ENCODE peak calls at places on chromosome 4, in six cellular contexts. M is prostate gland, V is transverse colon, U is sigmoid colon, L is GM12878, E is HepG2. F is an unnamed sample.

GRCh38 chr4:156999175-156999517 is 27.5 kb upstream of the PDGFC start:
- DNase-seq in M (peak; percentile 67), V (peak; percentile 10), U (no peak), L (no peak), E (peak; percentile 79), F (peak; percentile 87)

GRCh38 chr4:141389649-141390048 is 169.0 kb downstream of the ZNF330 start:
- DNase-seq in M (no peak), V (no peak), U (no peak), L (no peak), E (no peak), F (no peak)

GRCh38 chr4:7785017-7785416 is 154.6 kb downstream of the AFAP1 start:
- DNase-seq in M (no peak), V (no peak), U (peak; percentile 60), L (no peak), E (no peak), F (no peak)

GRCh38 chr4:69830529-69831269 is 29.2 kb downstream of the SULT1E1 start:
- DNase-seq in M (peak; percentile 50), V (peak; percentile 71), U (no peak), L (no peak), E (peak; percentile 81), F (no peak)

GRCh38 chr4:151953286-151953685 is 192.5 kb upstream of the GATB start:
- DNase-seq in M (no peak), V (no peak), U (no peak), L (no peak), E (no peak), F (no peak)

GRCh38 chr4:81506731-81507130 is 35.0 kb upstream of the RASGEF1B start:
- DNase-seq in M (no peak), V (no peak), U (no peak), L (peak; percentile 33), E (no peak), F (no peak)

GRCh38 chr4:6688879-6689505 is 4.7 kb upstream of the S100P start:
- DNase-seq in M (peak; percentile 34), V (peak; percentile 55), U (no peak), L (no peak), E (peak; percentile 91), F (no peak)

GRCh38 chr4:101931619-101932018 is 141.1 kb downstream of the BANK1 start:
- DNase-seq in M (no peak), V (no peak), U (no peak), L (no peak), E (no peak), F (no peak)

GRCh38 chr4:88457307-88458090 is 580 bp downstream of the HERC5 start:
- DNase-seq in M (peak; percentile 25), V (peak; percentile 40), U (peak; percentile 77), L (no peak), E (no peak), F (no peak)

GRCh38 chr4:83149885-83150562 is 35.5 kb upstream of the PLAC8 start:
- DNase-seq in M (no peak), V (no peak), U (no peak), L (no peak), E (no peak), F (no peak)

GRCh38 chr4:6137747-6138135 is 62.6 kb downstream of the JAKMIP1 start:
- DNase-seq in M (no peak), V (no peak), U (peak; percentile 32), L (no peak), E (no peak), F (no peak)

GRCh38 chr4:84535901-84536300 is 36.8 kb upstream of the NKX6-1 start:
- DNase-seq in M (no peak), V (no peak), U (no peak), L (no peak), E (no peak), F (no peak)

GRCh38 chr4:26273308-26273980 is 47.4 kb upstream of the RBPJ start:
- DNase-seq in M (no peak), V (no peak), U (peak; percentile 71), L (no peak), E (no peak), F (no peak)

GRCh38 chr4:8537041-8537461 is 43.1 kb upstream of the GPR78 start:
- DNase-seq in M (peak; percentile 71), V (peak; percentile 72), U (peak; percentile 85), L (peak; percentile 92), E (peak; percentile 42), F (peak; percentile 64)

GRCh38 chr4:83831588-83831987 is 295.7 kb downstream of the GPAT3 start:
- DNase-seq in M (no peak), V (no peak), U (no peak), L (no peak), E (no peak), F (no peak)

GRCh38 chr4:101126044-101126443 is 221.3 kb downstream of the PPP3CA start:
- DNase-seq in M (no peak), V (no peak), U (no peak), L (no peak), E (no peak), F (no peak)

GRCh38 chr4:94508841-94509240 is 57.1 kb downstream of the PDLIM5 start:
- DNase-seq in M (no peak), V (no peak), U (no peak), L (no peak), E (no peak), F (no peak)

GRCh38 chr4:110622841-110623709 is at the start of gene PITX2:
- DNase-seq in M (peak; percentile 45), V (peak; percentile 95), U (peak; percentile 70), L (no peak), E (no peak), F (no peak)

GRCh38 chr4:185811509-185812364 is at the start of gene SORBS2:
- DNase-seq in M (peak; percentile 76), V (peak; percentile 74), U (peak; percentile 73), L (peak; percentile 56), E (peak; percentile 81), F (no peak)

GRCh38 chr4:144910753-144911152 is 187.2 kb downstream of the ANAPC10 start:
- DNase-seq in M (no peak), V (no peak), U (no peak), L (no peak), E (no peak), F (no peak)

GRCh38 chr4:57070461-57070860 is 39.7 kb downstream of the IGFBP7 start:
- DNase-seq in M (no peak), V (no peak), U (no peak), L (no peak), E (no peak), F (no peak)
- TF ChIP-seq POLR2AphosphoS5 in M (no peak), V (no peak), U (no peak), L (no peak), E (no peak), F (no peak)

GRCh38 chr4:153555730-153556440 is 89.7 kb downstream of the TMEM131L start:
- DNase-seq in M (peak; percentile 34), V (peak; percentile 51), U (peak; percentile 86), L (no peak), E (peak; percentile 48), F (no peak)
- H3K27ac ChIP-seq in M (no peak overlapping the region), V (peak overlapping the region; percentile 44), U (peak overlapping the region; percentile 78), L (no peak overlapping the region), E (no peak overlapping the region), F (no peak overlapping the region)

DNA sequence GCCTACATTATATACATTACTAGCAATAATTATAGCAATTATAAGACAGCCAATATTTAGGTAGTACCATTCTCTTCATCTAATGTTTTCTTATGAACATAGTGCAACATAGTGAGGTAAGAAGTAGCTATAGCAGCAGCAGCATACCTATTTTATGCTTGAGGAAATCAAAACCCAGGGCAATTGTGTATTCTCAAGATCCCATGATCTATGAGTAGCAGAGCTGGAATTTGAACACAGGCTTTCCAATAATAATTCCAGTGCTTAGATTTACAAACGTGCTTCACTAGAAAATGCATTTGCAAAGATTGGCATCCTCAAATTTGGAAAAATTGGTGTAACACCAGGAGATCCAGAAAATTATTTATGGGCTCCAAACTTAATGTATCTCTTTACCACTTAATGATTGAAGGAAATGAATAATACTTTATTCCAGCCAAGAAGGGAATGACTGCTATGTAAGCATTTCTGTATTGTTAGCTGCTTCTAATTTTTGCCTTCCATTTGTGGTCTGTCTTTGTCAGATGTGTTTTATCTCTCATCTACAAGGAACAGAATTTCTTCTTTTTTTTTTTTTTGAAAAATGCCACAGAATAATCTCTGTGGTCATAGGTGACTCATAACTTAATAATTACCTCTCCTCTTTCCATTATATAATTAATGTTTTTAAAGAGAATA is 451.1 kb downstream of the ARAP2 start:
- DNase-seq in M (no peak), V (no peak), U (no peak), L (no peak), E (no peak), F (no peak)
- TF ChIP-seq CTCF in M (no peak), V (no peak), U (no peak), L (no peak), E (no peak), F (no peak)

DNA sequence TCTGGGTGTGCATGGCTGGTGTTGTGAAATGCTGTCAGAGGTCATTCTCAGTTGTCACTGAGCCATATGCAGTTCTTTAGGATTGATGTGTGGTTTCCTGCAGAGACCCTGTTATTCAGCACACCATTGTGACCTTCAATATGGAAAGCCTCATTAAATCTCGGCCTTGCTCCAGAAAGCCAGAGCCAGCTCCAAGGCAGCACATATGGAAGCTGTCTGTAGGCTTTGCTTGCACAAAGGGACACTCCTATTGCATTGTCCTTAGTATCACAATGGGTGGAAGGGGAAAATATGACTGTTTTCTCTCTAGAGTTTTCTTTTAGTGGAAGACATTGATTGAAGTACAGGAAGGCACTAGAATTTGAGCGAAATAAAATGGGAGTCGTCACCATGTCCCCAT is 179.0 kb downstream of the CEP135 start:
- DNase-seq in M (no peak), V (no peak), U (no peak), L (no peak), E (no peak), F (no peak)
- TF ChIP-seq POLR2AphosphoS5 in M (no peak), V (no peak), U (no peak), L (no peak), E (no peak), F (no peak)

DNA sequence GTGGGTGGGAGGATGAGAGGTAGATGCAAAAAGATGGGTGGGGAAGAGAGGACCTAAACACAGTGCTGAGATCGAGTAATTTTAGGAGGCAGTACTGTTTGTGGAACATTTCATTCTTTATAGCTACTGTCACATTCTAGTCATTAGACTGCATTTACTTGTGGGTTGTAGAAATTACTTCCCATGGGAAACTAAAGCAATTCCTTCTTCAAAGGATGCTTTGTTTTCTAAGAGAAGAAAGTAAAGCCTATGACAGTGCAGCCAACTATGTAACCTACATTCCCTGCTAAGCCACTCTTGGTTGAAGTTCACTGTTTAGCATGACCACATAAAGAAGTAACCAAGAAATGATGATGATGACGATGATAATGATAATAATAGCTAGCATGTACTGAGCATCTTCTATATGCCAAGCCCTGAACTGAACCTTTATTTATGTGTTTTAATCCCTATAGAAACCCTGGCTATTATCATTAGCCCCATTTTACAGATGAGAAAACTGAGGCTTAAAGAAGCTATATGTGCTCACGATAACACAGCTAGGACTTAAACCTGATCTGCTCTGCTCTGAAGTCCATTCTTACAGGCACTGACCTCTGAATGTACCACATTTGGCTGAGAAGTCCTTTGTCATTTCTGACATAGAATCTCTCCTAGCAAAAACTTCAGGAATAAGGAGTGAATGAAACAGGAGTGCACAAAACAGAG is 114.5 kb upstream of the KIT start:
- DNase-seq in M (no peak), V (no peak), U (no peak), L (no peak), E (no peak), F (no peak)
- H3K27ac ChIP-seq in M (no peak overlapping the region), V (no peak overlapping the region), U (no peak overlapping the region), L (no peak overlapping the region), E (no peak overlapping the region), F (no peak overlapping the region)